ENCODE peak calls at places on chromosome 6, in six cellular contexts. R is H1, M is IMR-90, F is trophoblast cell, H is mesenchymal stem cell, D is neuronal stem cell. W is an unnamed sample.

GRCh38 chr6:157268835-157269234 is 54.5 kb downstream of the TMEM242 start:
- DNase-seq in R (no peak), M (no peak), F (no peak), H (no peak), D (no peak), W (peak; percentile 16)

GRCh38 chr6:15413558-15414257 is 167.8 kb downstream of the JARID2 start:
- DNase-seq in R (no peak), M (peak; percentile 83), F (no peak), H (peak; percentile 52), D (no peak), W (no peak)

GRCh38 chr6:26318459-26319404 is 46.3 kb upstream of the BTN3A2 start:
- DNase-seq in R (peak; percentile 71), M (no peak), F (no peak), H (no peak), D (no peak), W (no peak)

GRCh38 chr6:88179692-88180091 is 13.5 kb upstream of the CNR1 start:
- DNase-seq in R (no peak), M (no peak), F (no peak), H (no peak), D (no peak), W (peak; percentile 40)

GRCh38 chr6:149488815-149489214 is 4.0 kb upstream of the ZC3H12D start:
- DNase-seq in R (no peak), M (no peak), F (peak; percentile 40), H (no peak), D (no peak), W (no peak)

GRCh38 chr6:4687989-4688947 is 87.9 kb upstream of the CDYL start:
- DNase-seq in R (no peak), M (peak; percentile 88), F (peak; percentile 91), H (peak; percentile 91), D (no peak), W (no peak)

GRCh38 chr6:106125925-106126435 is 39.8 kb downstream of the PRDM1 start:
- DNase-seq in R (no peak), M (no peak), F (no peak), H (no peak), D (no peak), W (no peak)

GRCh38 chr6:12291083-12291784 is 1.1 kb downstream of the EDN1 start:
- DNase-seq in R (no peak), M (no peak), F (no peak), H (no peak), D (peak; percentile 40), W (no peak)

GRCh38 chr6:73733791-73734190 is 37.8 kb downstream of the CD109 start:
- DNase-seq in R (no peak), M (peak; percentile 31), F (no peak), H (no peak), D (no peak), W (no peak)

GRCh38 chr6:154112181-154112809 is 73.3 kb downstream of the OPRM1 start:
- DNase-seq in R (no peak), M (no peak), F (no peak), H (peak; percentile 33), D (no peak), W (no peak)

GRCh38 chr6:10759884-10760329 is 12.3 kb downstream of the TMEM14B start:
- DNase-seq in R (no peak), M (peak; percentile 89), F (no peak), H (peak; percentile 61), D (no peak), W (no peak)

GRCh38 chr6:137832110-137832509 is 34.9 kb upstream of the TNFAIP3 start:
- DNase-seq in R (no peak), M (peak; percentile 92), F (peak; percentile 74), H (peak; percentile 91), D (no peak), W (no peak)

GRCh38 chr6:167572106-167572505 is 247.2 kb downstream of the TTLL2 start:
- DNase-seq in R (no peak), M (no peak), F (no peak), H (no peak), D (no peak), W (no peak)

GRCh38 chr6:111602481-111603404 is 2.9 kb downstream of the TRAF3IP2 start:
- DNase-seq in R (no peak), M (peak; percentile 85), F (no peak), H (peak; percentile 93), D (no peak), W (no peak)

GRCh38 chr6:34510299-34510698 is 44.4 kb downstream of the PACSIN1 start:
- DNase-seq in R (no peak), M (no peak), F (no peak), H (no peak), D (no peak), W (no peak)

GRCh38 chr6:97114645-97115044 is 168.4 kb downstream of the MMS22L start:
- DNase-seq in R (no peak), M (no peak), F (no peak), H (no peak), D (no peak), W (no peak)

GRCh38 chr6:52063584-52064400 is 23.6 kb downstream of the PKHD1 start:
- DNase-seq in R (no peak), M (peak; percentile 30), F (peak; percentile 42), H (peak; percentile 22), D (peak; percentile 40), W (peak; percentile 68)

GRCh38 chr6:35906499-35906846 is 14.4 kb downstream of the SRPK1 start:
- DNase-seq in R (no peak), M (peak; percentile 42), F (no peak), H (no peak), D (no peak), W (no peak)

GRCh38 chr6:107369493-107369892 is 89.9 kb downstream of the PDSS2 start:
- DNase-seq in R (no peak), M (no peak), F (no peak), H (no peak), D (no peak), W (no peak)

GRCh38 chr6:16130932-16131387 is 2.1 kb downstream of the MYLIP start:
- DNase-seq in R (no peak), M (peak; percentile 83), F (peak; percentile 70), H (peak; percentile 91), D (peak; percentile 14), W (no peak)

GRCh38 chr6:2524090-2524489 is 226.6 kb downstream of the MYLK4 start:
- DNase-seq in R (no peak), M (no peak), F (peak; percentile 51), H (no peak), D (no peak), W (no peak)

GRCh38 chr6:34280216-34280615 is 31.4 kb upstream of the SMIM29 start:
- DNase-seq in R (no peak), M (no peak), F (no peak), H (no peak), D (no peak), W (no peak)

GRCh38 chr6:167093922-167094432 is 28.9 kb upstream of the CCR6 start:
- DNase-seq in R (no peak), M (no peak), F (peak; percentile 22), H (no peak), D (no peak), W (no peak)

GRCh38 chr6:109714156-109714555 is 23.1 kb downstream of the FIG4 start:
- DNase-seq in R (no peak), M (no peak), F (no peak), H (no peak), D (no peak), W (no peak)
- H2BK120ac ChIP-seq in R (no peak overlapping the region), M (no peak overlapping the region), F (no peak overlapping the region), H (no peak overlapping the region), D (no peak overlapping the region), W (no peak overlapping the region)

GRCh38 chr6:43833996-43834390 is 64.0 kb downstream of the VEGFA start:
- DNase-seq in R (no peak), M (no peak), F (no peak), H (no peak), D (no peak), W (no peak)
- H4K91ac ChIP-seq in R (peak overlapping the region; percentile 25), M (no peak overlapping the region), F (no peak overlapping the region), H (peak overlapping the region; percentile 35), D (no peak overlapping the region), W (no peak overlapping the region)

GRCh38 chr6:42276008-42276890 is 58.6 kb upstream of the MRPS10 start:
- DNase-seq in R (no peak), M (no peak), F (no peak), H (peak; percentile 36), D (no peak), W (no peak)
- H3K27ac ChIP-seq in R (no peak overlapping the region), M (peak overlapping the region; percentile 77), F (no peak overlapping the region), H (no peak overlapping the region), D (no peak overlapping the region), W (no peak overlapping the region)

GRCh38 chr6:37169458-37170272 is at the start of gene PIM1:
- DNase-seq in R (peak; percentile 93), M (peak; percentile 95), F (peak; percentile 92), H (peak; percentile 97), D (peak; percentile 99), W (peak; percentile 99)
- H2BK120ac ChIP-seq in R (peak within 1 kb of the TSS; percentile 1), M (peak within 1 kb of the TSS; percentile 96), F (peak within 1 kb of the TSS; percentile 29), H (peak within 1 kb of the TSS; percentile 95), D (peak within 1 kb of the TSS; percentile 98), W (peak within 1 kb of the TSS; percentile 97)

DNA sequence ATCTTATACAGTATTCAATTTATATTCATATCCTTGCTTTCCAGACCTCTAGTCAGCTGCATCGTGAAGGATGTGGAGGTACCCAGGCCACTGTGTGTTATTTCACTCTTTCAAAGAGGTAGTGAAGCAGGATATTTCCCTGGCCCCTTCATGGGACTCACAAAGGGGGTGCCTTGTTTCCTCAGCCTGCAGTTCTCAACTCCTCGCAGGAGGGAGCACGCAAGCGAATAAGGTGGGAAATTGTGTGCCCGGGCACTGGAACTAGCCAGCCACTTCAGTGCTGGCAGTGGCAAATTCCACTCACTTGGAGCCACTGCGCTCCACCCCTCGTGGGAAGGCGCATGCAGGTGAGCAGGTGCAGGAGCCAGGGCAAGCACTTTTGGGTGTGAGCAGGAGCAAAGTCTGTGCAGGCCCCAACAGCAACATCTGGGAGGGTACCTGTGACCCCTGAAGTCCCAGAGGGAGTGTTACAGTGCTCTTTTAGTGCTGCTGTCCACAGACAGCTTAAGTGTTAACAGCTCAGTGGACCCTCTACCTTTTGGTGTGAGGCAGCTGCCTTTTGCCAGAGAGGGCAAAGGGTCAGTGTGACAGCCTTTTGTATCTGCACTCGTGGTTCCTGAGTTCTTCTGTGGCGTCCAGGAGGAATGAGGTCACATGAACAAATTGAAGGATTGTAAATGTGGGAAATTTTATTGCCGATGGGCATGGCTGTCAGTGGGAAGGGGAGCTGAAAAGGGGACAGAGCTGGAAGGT is 49.4 kb upstream of the FAM135A start:
- DNase-seq in R (no peak), M (no peak), F (no peak), H (no peak), D (no peak), W (no peak)
- H4K91ac ChIP-seq in R (no peak overlapping the region), M (no peak overlapping the region), F (no peak overlapping the region), H (no peak overlapping the region), D (peak overlapping the region; percentile 59), W (no peak overlapping the region)

GRCh38 chr6:159983641-159984080 is 14.8 kb downstream of the IGF2R start:
- DNase-seq in R (no peak), M (peak; percentile 51), F (peak; percentile 33), H (peak; percentile 90), D (no peak), W (no peak)

GRCh38 chr6:159981591-159982245 is 12.8 kb downstream of the IGF2R start:
- DNase-seq in R (no peak), M (peak; percentile 91), F (peak; percentile 43), H (peak; percentile 96), D (no peak), W (no peak)

GRCh38 chr6:159981171-159981571 is 12.3 kb downstream of the IGF2R start:
- DNase-seq in R (no peak), M (no peak), F (no peak), H (no peak), D (no peak), W (no peak)

GRCh38 chr6:159984268-159984786 is 15.4 kb downstream of the IGF2R start:
- DNase-seq in R (no peak), M (peak; percentile 93), F (peak; percentile 73), H (peak; percentile 93), D (no peak), W (no peak)

GRCh38 chr6:159982726-159983506 is 14.0 kb downstream of the IGF2R start:
- DNase-seq in R (no peak), M (peak; percentile 33), F (no peak), H (no peak), D (no peak), W (no peak)
- H3K27ac ChIP-seq in R (no peak overlapping the region), M (peak overlapping the region; percentile 32), F (no peak overlapping the region), H (no peak overlapping the region), D (no peak overlapping the region), W (no peak overlapping the region)